ENCODE peak calls at places on chromosomes 7 and 10, in seven cellular contexts. One of them, this sample, is unnamed.

GRCh38 chr7:92831716-92832622 is 4.4 kb downstream of the CDK6 start:
- DNase-seq in adrenal gland: peak
- DNase-seq in spleen: no peak
- DNase-seq in ovary: no peak
- DNase-seq in cardiac muscle cell: no peak
- DNase-seq in heart left ventricle: no peak
- DNase-seq in esophagus squamous epithelium: no peak
- DNase-seq in this sample: no peak

GRCh38 chr7:26500749-26501352 is 209.2 kb downstream of the SNX10 start:
- DNase-seq in ovary: no peak
- DNase-seq in spleen: no peak
- DNase-seq in adrenal gland: no peak
- DNase-seq in heart left ventricle: no peak
- DNase-seq in cardiac muscle cell: peak
- DNase-seq in esophagus squamous epithelium: no peak
- DNase-seq in this sample: no peak

GRCh38 chr7:1156782-1157535 is 3.0 kb downstream of the ZFAND2A start:
- DNase-seq in spleen: no peak
- DNase-seq in ovary: no peak
- DNase-seq in adrenal gland: no peak
- DNase-seq in esophagus squamous epithelium: no peak
- DNase-seq in heart left ventricle: no peak
- DNase-seq in cardiac muscle cell: no peak
- DNase-seq in this sample: no peak

GRCh38 chr7:121039994-121040393 is 51.5 kb downstream of the CPED1 start:
- DNase-seq in ovary: no peak
- DNase-seq in heart left ventricle: no peak
- DNase-seq in esophagus squamous epithelium: no peak
- DNase-seq in adrenal gland: no peak
- DNase-seq in cardiac muscle cell: no peak
- DNase-seq in spleen: no peak
- DNase-seq in this sample: no peak

GRCh38 chr10:3068968-3069737 is 1.8 kb downstream of the PFKP start:
- DNase-seq in spleen: no peak
- DNase-seq in cardiac muscle cell: peak
- DNase-seq in ovary: peak
- DNase-seq in adrenal gland: no peak
- DNase-seq in esophagus squamous epithelium: no peak
- DNase-seq in heart left ventricle: peak
- DNase-seq in this sample: no peak

GRCh38 chr7:98196706-98197605 is 14.3 kb upstream of the BHLHA15 start:
- DNase-seq in ovary: no peak
- DNase-seq in esophagus squamous epithelium: no peak
- DNase-seq in heart left ventricle: no peak
- DNase-seq in cardiac muscle cell: no peak
- DNase-seq in spleen: no peak
- DNase-seq in adrenal gland: no peak
- DNase-seq in this sample: no peak

GRCh38 chr7:94600267-94600666 is 55.7 kb downstream of the SGCE start:
- DNase-seq in adrenal gland: no peak
- DNase-seq in esophagus squamous epithelium: no peak
- DNase-seq in heart left ventricle: no peak
- DNase-seq in ovary: no peak
- DNase-seq in spleen: no peak
- DNase-seq in cardiac muscle cell: no peak
- DNase-seq in this sample: no peak

GRCh38 chr7:51455086-51455485 is 138.5 kb upstream of the COBL start:
- DNase-seq in heart left ventricle: no peak
- DNase-seq in esophagus squamous epithelium: no peak
- DNase-seq in spleen: no peak
- DNase-seq in cardiac muscle cell: no peak
- DNase-seq in ovary: no peak
- DNase-seq in adrenal gland: no peak
- DNase-seq in this sample: no peak

GRCh38 chr7:42768037-42768436 is 143.8 kb downstream of the C7orf25 start:
- DNase-seq in cardiac muscle cell: no peak
- DNase-seq in ovary: no peak
- DNase-seq in esophagus squamous epithelium: no peak
- DNase-seq in heart left ventricle: no peak
- DNase-seq in spleen: no peak
- DNase-seq in adrenal gland: no peak
- DNase-seq in this sample: no peak

GRCh38 chr7:81652225-81652624 is 117.6 kb downstream of the HGF start:
- DNase-seq in spleen: no peak
- DNase-seq in heart left ventricle: no peak
- DNase-seq in esophagus squamous epithelium: no peak
- DNase-seq in ovary: no peak
- DNase-seq in adrenal gland: no peak
- DNase-seq in cardiac muscle cell: no peak
- DNase-seq in this sample: no peak

GRCh38 chr7:90262438-90262837 is 17.5 kb downstream of the CFAP69 start:
- DNase-seq in ovary: no peak
- DNase-seq in adrenal gland: no peak
- DNase-seq in esophagus squamous epithelium: no peak
- DNase-seq in spleen: no peak
- DNase-seq in cardiac muscle cell: no peak
- DNase-seq in heart left ventricle: no peak
- DNase-seq in this sample: no peak

GRCh38 chr7:49700841-49701240 is 72.6 kb upstream of the VWC2 start:
- DNase-seq in heart left ventricle: peak
- DNase-seq in adrenal gland: no peak
- DNase-seq in cardiac muscle cell: no peak
- DNase-seq in esophagus squamous epithelium: no peak
- DNase-seq in spleen: no peak
- DNase-seq in ovary: no peak
- DNase-seq in this sample: no peak

GRCh38 chr7:99729501-99730261 is 5.3 kb downstream of the CYP3A7 start:
- DNase-seq in heart left ventricle: no peak
- DNase-seq in spleen: no peak
- DNase-seq in cardiac muscle cell: no peak
- DNase-seq in adrenal gland: no peak
- DNase-seq in ovary: no peak
- DNase-seq in esophagus squamous epithelium: no peak
- DNase-seq in this sample: no peak

GRCh38 chr7:35758421-35758820 is 42.4 kb upstream of the SEPTIN7 start:
- DNase-seq in adrenal gland: no peak
- DNase-seq in spleen: no peak
- DNase-seq in heart left ventricle: no peak
- DNase-seq in esophagus squamous epithelium: no peak
- DNase-seq in cardiac muscle cell: peak
- DNase-seq in ovary: no peak
- DNase-seq in this sample: no peak

GRCh38 chr7:42262907-42263466 is 26.0 kb upstream of the GLI3 start:
- DNase-seq in esophagus squamous epithelium: no peak
- DNase-seq in heart left ventricle: peak
- DNase-seq in cardiac muscle cell: no peak
- DNase-seq in adrenal gland: no peak
- DNase-seq in ovary: no peak
- DNase-seq in spleen: no peak
- DNase-seq in this sample: no peak

GRCh38 chr10:124229516-124230051 is 136.2 kb upstream of the CHST15 start:
- DNase-seq in spleen: no peak
- DNase-seq in cardiac muscle cell: no peak
- DNase-seq in heart left ventricle: no peak
- DNase-seq in esophagus squamous epithelium: no peak
- DNase-seq in ovary: no peak
- DNase-seq in adrenal gland: no peak
- DNase-seq in this sample: no peak

GRCh38 chr10:98536551-98536950 is 89.8 kb upstream of the HPS1 start:
- DNase-seq in spleen: no peak
- DNase-seq in cardiac muscle cell: no peak
- DNase-seq in esophagus squamous epithelium: no peak
- DNase-seq in adrenal gland: no peak
- DNase-seq in ovary: no peak
- DNase-seq in heart left ventricle: no peak
- DNase-seq in this sample: no peak

GRCh38 chr7:79308176-79308575 is 145.3 kb downstream of the MAGI2 start:
- DNase-seq in esophagus squamous epithelium: no peak
- DNase-seq in adrenal gland: no peak
- DNase-seq in heart left ventricle: no peak
- DNase-seq in cardiac muscle cell: peak
- DNase-seq in spleen: no peak
- DNase-seq in ovary: no peak
- DNase-seq in this sample: no peak

GRCh38 chr7:102189756-102190155 is 96.9 kb upstream of the SH2B2 start:
- DNase-seq in ovary: no peak
- DNase-seq in adrenal gland: no peak
- DNase-seq in cardiac muscle cell: no peak
- DNase-seq in esophagus squamous epithelium: no peak
- DNase-seq in heart left ventricle: no peak
- DNase-seq in spleen: no peak
- DNase-seq in this sample: no peak

GRCh38 chr7:7330997-7331396 is 148.7 kb downstream of the C1GALT1 start:
- DNase-seq in spleen: no peak
- DNase-seq in ovary: no peak
- DNase-seq in adrenal gland: no peak
- DNase-seq in esophagus squamous epithelium: no peak
- DNase-seq in heart left ventricle: no peak
- DNase-seq in cardiac muscle cell: no peak
- DNase-seq in this sample: no peak

GRCh38 chr10:126387931-126388911 is at the start of gene ADAM12:
- DNase-seq in ovary: peak
- DNase-seq in spleen: no peak
- DNase-seq in heart left ventricle: no peak
- DNase-seq in cardiac muscle cell: peak
- DNase-seq in esophagus squamous epithelium: no peak
- DNase-seq in adrenal gland: peak
- DNase-seq in this sample: peak

DNA sequence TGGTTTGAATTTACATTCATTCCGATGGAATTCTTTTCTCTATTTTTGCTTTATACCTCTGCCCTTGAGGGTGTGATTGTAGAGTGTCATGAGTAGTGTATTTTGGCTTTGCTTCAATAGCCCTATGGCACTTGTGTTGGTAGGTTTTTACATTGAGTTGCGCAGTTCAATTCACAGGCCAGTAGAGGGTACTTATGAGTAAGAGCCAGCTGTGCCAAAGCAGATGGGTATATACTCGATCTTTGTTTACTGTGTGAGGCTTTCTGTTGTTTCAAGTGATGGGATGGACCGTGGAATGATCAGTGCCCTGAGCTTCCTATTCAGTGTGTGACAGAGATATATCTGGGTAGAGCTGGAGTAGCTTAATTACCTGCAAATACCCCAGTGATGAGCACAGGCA is 4.3 kb upstream of the AKR1C3 start:
- DNase-seq in adrenal gland: no peak
- DNase-seq in ovary: no peak
- DNase-seq in cardiac muscle cell: no peak
- DNase-seq in heart left ventricle: no peak
- DNase-seq in spleen: no peak
- DNase-seq in esophagus squamous epithelium: no peak
- DNase-seq in this sample: no peak
- TF ChIP-seq CTCF in adrenal gland: no peak
- TF ChIP-seq CTCF in ovary: no peak
- TF ChIP-seq CTCF in cardiac muscle cell: peak
- TF ChIP-seq CTCF in heart left ventricle: peak
- TF ChIP-seq CTCF in spleen: no peak
- TF ChIP-seq CTCF in esophagus squamous epithelium: no peak
- TF ChIP-seq CTCF in this sample: no peak

GRCh38 chr10:83706120-83706519 is 433.2 kb upstream of the GHITM start:
- DNase-seq in adrenal gland: no peak
- DNase-seq in esophagus squamous epithelium: no peak
- DNase-seq in cardiac muscle cell: no peak
- DNase-seq in spleen: no peak
- DNase-seq in heart left ventricle: no peak
- DNase-seq in ovary: no peak
- DNase-seq in this sample: no peak

GRCh38 chr10:83701799-83702198 is 437.5 kb upstream of the GHITM start:
- DNase-seq in cardiac muscle cell: no peak
- DNase-seq in esophagus squamous epithelium: no peak
- DNase-seq in ovary: no peak
- DNase-seq in heart left ventricle: no peak
- DNase-seq in spleen: no peak
- DNase-seq in adrenal gland: no peak
- DNase-seq in this sample: no peak

GRCh38 chr10:83706952-83707582 is 432.2 kb upstream of the GHITM start:
- DNase-seq in heart left ventricle: no peak
- DNase-seq in ovary: no peak
- DNase-seq in adrenal gland: no peak
- DNase-seq in esophagus squamous epithelium: no peak
- DNase-seq in cardiac muscle cell: no peak
- DNase-seq in spleen: no peak
- DNase-seq in this sample: no peak
- H3K27ac ChIP-seq in heart left ventricle: no peak
- H3K27ac ChIP-seq in ovary: no peak
- H3K27ac ChIP-seq in adrenal gland: no peak
- H3K27ac ChIP-seq in esophagus squamous epithelium: no peak
- H3K27ac ChIP-seq in cardiac muscle cell: no peak
- H3K27ac ChIP-seq in spleen: no peak
- H3K27ac ChIP-seq in this sample: no peak

GRCh38 chr7:76278540-76278939 is 23.9 kb upstream of the HSPB1 start:
- DNase-seq in adrenal gland: peak
- DNase-seq in spleen: no peak
- DNase-seq in heart left ventricle: no peak
- DNase-seq in esophagus squamous epithelium: no peak
- DNase-seq in cardiac muscle cell: no peak
- DNase-seq in ovary: no peak
- DNase-seq in this sample: no peak

GRCh38 chr7:76281006-76281705 is 21.3 kb upstream of the HSPB1 start:
- DNase-seq in adrenal gland: no peak
- DNase-seq in cardiac muscle cell: peak
- DNase-seq in spleen: no peak
- DNase-seq in heart left ventricle: no peak
- DNase-seq in ovary: no peak
- DNase-seq in esophagus squamous epithelium: no peak
- DNase-seq in this sample: no peak

GRCh38 chr7:76281706-76282343 is 20.6 kb upstream of the HSPB1 start:
- DNase-seq in heart left ventricle: no peak
- DNase-seq in cardiac muscle cell: no peak
- DNase-seq in ovary: no peak
- DNase-seq in adrenal gland: peak
- DNase-seq in spleen: no peak
- DNase-seq in esophagus squamous epithelium: no peak
- DNase-seq in this sample: no peak

GRCh38 chr7:76282344-76283253 is 19.9 kb upstream of the HSPB1 start:
- DNase-seq in esophagus squamous epithelium: no peak
- DNase-seq in adrenal gland: no peak
- DNase-seq in heart left ventricle: no peak
- DNase-seq in ovary: peak
- DNase-seq in spleen: no peak
- DNase-seq in cardiac muscle cell: peak
- DNase-seq in this sample: no peak

GRCh38 chr7:76280408-76280807 is 22.1 kb upstream of the HSPB1 start:
- DNase-seq in ovary: no peak
- DNase-seq in heart left ventricle: no peak
- DNase-seq in adrenal gland: no peak
- DNase-seq in esophagus squamous epithelium: no peak
- DNase-seq in spleen: no peak
- DNase-seq in cardiac muscle cell: no peak
- DNase-seq in this sample: no peak
- H3K4me3 ChIP-seq in ovary: no peak
- H3K4me3 ChIP-seq in heart left ventricle: no peak
- H3K4me3 ChIP-seq in adrenal gland: peak
- H3K4me3 ChIP-seq in esophagus squamous epithelium: no peak
- H3K4me3 ChIP-seq in spleen: no peak
- H3K4me3 ChIP-seq in cardiac muscle cell: no peak
- H3K4me3 ChIP-seq in this sample: no peak

DNA sequence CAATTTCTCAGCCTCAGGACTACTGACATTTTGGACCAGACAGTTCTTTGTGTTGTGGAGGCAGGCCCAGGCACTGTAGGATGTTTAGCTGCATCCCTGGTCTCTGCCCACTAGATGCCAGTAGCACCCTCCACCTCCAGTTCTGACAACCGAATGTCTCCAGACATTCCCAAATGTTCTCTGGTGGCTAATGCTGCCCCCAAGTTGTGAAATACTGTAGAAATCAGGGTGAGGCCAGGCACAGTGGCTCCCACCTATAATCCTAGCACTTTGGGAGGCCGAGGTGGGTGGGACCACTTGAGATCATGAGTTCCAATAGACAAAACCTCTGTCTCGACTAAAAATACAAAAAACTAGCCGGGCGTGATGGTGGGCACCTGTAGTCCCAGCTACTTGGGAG is 18.2 kb downstream of the HNRNPF start:
- DNase-seq in esophagus squamous epithelium: no peak
- DNase-seq in spleen: peak
- DNase-seq in heart left ventricle: no peak
- DNase-seq in cardiac muscle cell: peak
- DNase-seq in adrenal gland: peak
- DNase-seq in ovary: no peak
- DNase-seq in this sample: peak
- TF ChIP-seq CTCF in esophagus squamous epithelium: peak
- TF ChIP-seq CTCF in spleen: peak
- TF ChIP-seq CTCF in heart left ventricle: peak
- TF ChIP-seq CTCF in cardiac muscle cell: peak
- TF ChIP-seq CTCF in adrenal gland: peak
- TF ChIP-seq CTCF in ovary: no peak
- TF ChIP-seq CTCF in this sample: peak